ENCODE peak calls at places on chromosomes 6 and 20, in eight cellular contexts. B is SK-N-SH, R is HepG2, Q is A549, I is HCT116, C is K562, D is H1, N is GM12878. J is an unnamed sample.
A peak's percentile ranks its signal among the peaks of the same experiment; 100 is the strongest.

GRCh38 chr6:17352302-17352701 is 41.1 kb upstream of the CAP2 start:
- DNase-seq in B (no peak), R (peak; percentile 30), Q (no peak), I (no peak), C (no peak), D (no peak), N (no peak), J (no peak)

GRCh38 chr6:99362644-99363268 is 13.3 kb upstream of the FAXC start:
- DNase-seq in B (no peak), R (no peak), Q (no peak), I (no peak), C (no peak), D (no peak), N (no peak), J (no peak)

GRCh38 chr20:39269031-39269461 is 306.9 kb downstream of the DHX35 start:
- DNase-seq in B (peak; percentile 77), R (peak; percentile 29), Q (peak; percentile 51), I (peak; percentile 13), C (peak; percentile 54), D (peak; percentile 92), N (no peak), J (no peak)

GRCh38 chr6:105038259-105038658 is 81.4 kb downstream of the LIN28B start:
- DNase-seq in B (no peak), R (no peak), Q (no peak), I (no peak), C (no peak), D (no peak), N (no peak), J (no peak)

GRCh38 chr6:89242574-89243330 is 25.6 kb upstream of the GABRR1 start:
- DNase-seq in B (peak; percentile 61), R (peak; percentile 44), Q (peak; percentile 25), I (peak; percentile 59), C (peak; percentile 39), D (no peak), N (no peak), J (peak; percentile 60)

GRCh38 chr20:7596541-7596940 is 343.7 kb downstream of the HAO1 start:
- DNase-seq in B (no peak), R (no peak), Q (no peak), I (no peak), C (no peak), D (no peak), N (no peak), J (no peak)

GRCh38 chr6:100062621-100063020 is 68.6 kb upstream of the MCHR2 start:
- DNase-seq in B (no peak), R (no peak), Q (no peak), I (no peak), C (no peak), D (no peak), N (no peak), J (no peak)

GRCh38 chr20:63830821-63831593 is at the start of gene ZBTB46:
- DNase-seq in B (peak; percentile 99), R (no peak), Q (peak; percentile 75), I (no peak), C (peak; percentile 77), D (no peak), N (no peak), J (no peak)

GRCh38 chr20:56601166-56601565 is 27.9 kb upstream of the TFAP2C start:
- DNase-seq in B (no peak), R (no peak), Q (no peak), I (no peak), C (no peak), D (no peak), N (no peak), J (no peak)

GRCh38 chr6:31581511-31582229 is 554 bp downstream of the LTB start:
- DNase-seq in B (peak; percentile 45), R (no peak), Q (no peak), I (no peak), C (no peak), D (no peak), N (no peak), J (no peak)
- H3K27ac ChIP-seq in B (no peak overlapping the region), R (no peak overlapping the region), Q (peak overlapping the region; percentile 94), I (no peak overlapping the region), C (peak overlapping the region; percentile 45), D (no peak overlapping the region), N (peak overlapping the region; percentile 91), J (peak overlapping the region; percentile 55)

GRCh38 chr6:12171735-12172134 is 118.4 kb upstream of the EDN1 start:
- DNase-seq in B (no peak), R (no peak), Q (no peak), I (no peak), C (no peak), D (no peak), N (no peak), J (no peak)

GRCh38 chr6:12172572-12172971 is 117.6 kb upstream of the EDN1 start:
- DNase-seq in B (no peak), R (no peak), Q (no peak), I (no peak), C (no peak), D (no peak), N (no peak), J (no peak)

GRCh38 chr6:12173670-12174069 is 116.5 kb upstream of the EDN1 start:
- DNase-seq in B (no peak), R (no peak), Q (no peak), I (no peak), C (no peak), D (no peak), N (no peak), J (no peak)

GRCh38 chr6:12175626-12176025 is 114.5 kb upstream of the EDN1 start:
- DNase-seq in B (no peak), R (no peak), Q (no peak), I (no peak), C (peak; percentile 14), D (no peak), N (no peak), J (no peak)

GRCh38 chr6:12174878-12175277 is 115.3 kb upstream of the EDN1 start:
- DNase-seq in B (no peak), R (no peak), Q (no peak), I (no peak), C (no peak), D (no peak), N (no peak), J (no peak)
- TF ChIP-seq MAX in B (no peak), R (no peak), Q (no peak), I (no peak), C (no peak), D (no peak), N (no peak), J (no peak)

DNA sequence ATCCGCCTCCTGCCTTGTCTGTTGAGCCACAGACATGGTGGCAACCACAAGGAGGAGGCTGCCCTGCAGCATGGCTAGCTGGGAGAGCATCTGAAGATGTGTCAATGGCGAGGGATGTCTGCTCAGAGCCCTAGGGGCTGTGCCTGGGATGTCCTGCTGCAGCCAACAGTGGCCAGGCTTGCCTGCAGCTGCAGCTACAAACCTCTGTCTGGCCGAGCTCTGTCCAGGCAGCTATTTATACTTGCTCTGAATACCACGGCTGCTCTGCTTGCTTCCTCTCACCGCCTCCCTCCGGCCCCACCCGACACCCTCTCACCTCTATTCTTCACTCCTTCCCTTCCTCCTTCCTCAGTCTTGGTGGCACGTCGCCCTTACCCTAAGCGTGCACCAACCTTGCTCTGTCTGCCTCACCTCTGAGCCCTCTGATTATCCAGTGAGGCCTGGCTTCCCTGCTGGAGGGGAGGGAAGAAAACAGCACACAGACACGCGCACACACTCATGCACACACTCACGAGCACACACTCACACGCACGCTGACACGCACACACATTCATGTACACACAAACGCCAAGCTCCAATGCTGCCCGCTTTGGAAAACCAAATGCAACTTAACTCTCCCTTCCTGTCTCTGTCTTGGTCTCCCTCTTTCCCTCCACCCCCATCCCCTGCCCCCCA is at the start of gene ANGPT4:
- DNase-seq in B (no peak), R (no peak), Q (no peak), I (no peak), C (no peak), D (no peak), N (no peak), J (no peak)
- H3K4me2 ChIP-seq in B (no peak within 1 kb of the TSS), R (no peak within 1 kb of the TSS), Q (no peak within 1 kb of the TSS), I (no peak within 1 kb of the TSS), C (no peak within 1 kb of the TSS), D (peak within 1 kb of the TSS; percentile 58), N (no peak within 1 kb of the TSS), J (no peak within 1 kb of the TSS)

GRCh38 chr6:45430590-45431202 is 53.0 kb upstream of the SUPT3H start:
- DNase-seq in B (no peak), R (no peak), Q (no peak), I (no peak), C (no peak), D (no peak), N (no peak), J (no peak)
- H3K27ac ChIP-seq in B (no peak overlapping the region), R (no peak overlapping the region), Q (no peak overlapping the region), I (no peak overlapping the region), C (no peak overlapping the region), D (no peak overlapping the region), N (no peak overlapping the region), J (no peak overlapping the region)

DNA sequence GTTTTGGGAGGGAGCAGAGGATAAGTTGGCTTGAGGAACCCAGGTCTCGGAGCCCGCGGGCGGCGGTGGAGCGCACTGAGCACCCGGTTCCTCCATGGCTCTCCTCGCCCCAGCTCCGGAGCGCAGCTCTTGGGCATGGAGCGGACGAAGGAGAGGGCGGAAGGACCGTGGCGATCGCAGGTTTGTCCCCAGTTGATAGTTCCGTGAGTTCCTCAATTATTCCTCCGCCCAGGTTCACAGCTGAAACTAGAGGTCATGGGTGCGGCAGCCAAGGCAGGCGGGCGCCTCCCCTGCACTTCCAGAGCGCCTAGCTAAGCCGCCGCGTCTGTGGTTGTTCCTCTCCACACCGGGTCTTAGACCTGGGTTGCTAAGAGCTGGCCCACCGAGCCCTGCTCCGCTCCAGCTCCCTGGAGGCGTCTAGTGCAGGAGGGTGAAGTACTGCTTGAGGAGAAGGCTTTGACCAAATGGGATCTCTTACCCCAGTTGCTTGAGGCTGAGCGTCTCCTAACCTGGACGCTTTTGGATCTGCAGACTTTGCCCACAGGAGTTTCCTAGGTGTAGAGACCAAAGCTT is at the start of gene HTR1B:
- DNase-seq in B (no peak), R (no peak), Q (no peak), I (no peak), C (no peak), D (peak; percentile 80), N (no peak), J (peak; percentile 58)
- TF ChIP-seq MAX in B (no peak), R (no peak), Q (no peak), I (no peak), C (no peak), D (peak; percentile 7), N (no peak), J (no peak)

GRCh38 chr6:10962673-10963072 is 75.8 kb downstream of the SYCP2L start:
- DNase-seq in B (peak; percentile 23), R (no peak), Q (no peak), I (no peak), C (no peak), D (no peak), N (no peak), J (no peak)
- H3K4me2 ChIP-seq in B (peak overlapping the region; percentile 31), R (no peak overlapping the region), Q (peak overlapping the region; percentile 32), I (no peak overlapping the region), C (no peak overlapping the region), D (no peak overlapping the region), N (no peak overlapping the region), J (no peak overlapping the region)

GRCh38 chr6:43992126-43992663 is 135.1 kb downstream of the MRPL14 start:
- DNase-seq in B (no peak), R (no peak), Q (no peak), I (no peak), C (no peak), D (no peak), N (no peak), J (no peak)
- H3K27ac ChIP-seq in B (no peak overlapping the region), R (no peak overlapping the region), Q (peak overlapping the region; percentile 86), I (no peak overlapping the region), C (no peak overlapping the region), D (no peak overlapping the region), N (no peak overlapping the region), J (no peak overlapping the region)